ENCODE peak calls at places on chromosome 2, in ten cellular contexts. One of them, this sample, is unnamed.

GRCh38 chr2:9914384-9915065 is 37.0 kb upstream of the GRHL1 start:
- DNase-seq in WTC11: no peak
- DNase-seq in GM12865: peak; percentile 89
- DNase-seq in IMR-90: peak; percentile 91
- DNase-seq in fibroblast of mammary gland: peak; percentile 90
- DNase-seq in upper lobe of right lung: no peak
- DNase-seq in coronary artery: no peak
- DNase-seq in nephron progenitor cell: no peak
- DNase-seq in GM10248: peak; percentile 71
- DNase-seq in brain microvascular endothelial cell: peak; percentile 74
- DNase-seq in this sample: no peak

GRCh38 chr2:159807183-159808037 is 9.4 kb upstream of the CD302 start:
- DNase-seq in GM12865: peak; percentile 47
- DNase-seq in brain microvascular endothelial cell: peak; percentile 51
- DNase-seq in WTC11: peak; percentile 40
- DNase-seq in upper lobe of right lung: no peak
- DNase-seq in IMR-90: peak; percentile 61
- DNase-seq in GM10248: peak; percentile 28
- DNase-seq in fibroblast of mammary gland: peak; percentile 68
- DNase-seq in nephron progenitor cell: peak; percentile 34
- DNase-seq in coronary artery: no peak
- DNase-seq in this sample: no peak

GRCh38 chr2:227185616-227186015 is 21.2 kb downstream of the COL4A3 start:
- DNase-seq in fibroblast of mammary gland: no peak
- DNase-seq in upper lobe of right lung: no peak
- DNase-seq in WTC11: no peak
- DNase-seq in GM10248: no peak
- DNase-seq in IMR-90: no peak
- DNase-seq in coronary artery: no peak
- DNase-seq in nephron progenitor cell: no peak
- DNase-seq in brain microvascular endothelial cell: no peak
- DNase-seq in GM12865: no peak
- DNase-seq in this sample: no peak

GRCh38 chr2:163753721-163754120 is 17.9 kb upstream of the FIGN start:
- DNase-seq in IMR-90: no peak
- DNase-seq in WTC11: no peak
- DNase-seq in GM12865: no peak
- DNase-seq in fibroblast of mammary gland: no peak
- DNase-seq in coronary artery: no peak
- DNase-seq in upper lobe of right lung: no peak
- DNase-seq in nephron progenitor cell: no peak
- DNase-seq in brain microvascular endothelial cell: no peak
- DNase-seq in GM10248: no peak
- DNase-seq in this sample: no peak

GRCh38 chr2:239444626-239445625 is 44.1 kb upstream of the HDAC4 start:
- DNase-seq in GM12865: no peak
- DNase-seq in nephron progenitor cell: no peak
- DNase-seq in WTC11: no peak
- DNase-seq in coronary artery: peak; percentile 62
- DNase-seq in fibroblast of mammary gland: peak; percentile 61
- DNase-seq in GM10248: no peak
- DNase-seq in IMR-90: no peak
- DNase-seq in upper lobe of right lung: peak; percentile 84
- DNase-seq in brain microvascular endothelial cell: no peak
- DNase-seq in this sample: no peak

GRCh38 chr2:105438104-105438929 is 39.5 kb upstream of the FHL2 start:
- DNase-seq in WTC11: no peak
- DNase-seq in nephron progenitor cell: peak; percentile 17
- DNase-seq in fibroblast of mammary gland: no peak
- DNase-seq in brain microvascular endothelial cell: no peak
- DNase-seq in GM10248: no peak
- DNase-seq in coronary artery: no peak
- DNase-seq in upper lobe of right lung: no peak
- DNase-seq in IMR-90: peak; percentile 52
- DNase-seq in GM12865: no peak
- DNase-seq in this sample: no peak

GRCh38 chr2:128473175-128474013 is 154.7 kb upstream of the HS6ST1 start:
- DNase-seq in GM12865: peak; percentile 38
- DNase-seq in GM10248: peak; percentile 65
- DNase-seq in fibroblast of mammary gland: peak; percentile 67
- DNase-seq in WTC11: no peak
- DNase-seq in brain microvascular endothelial cell: peak; percentile 19
- DNase-seq in upper lobe of right lung: peak; percentile 65
- DNase-seq in IMR-90: peak; percentile 62
- DNase-seq in nephron progenitor cell: peak; percentile 30
- DNase-seq in coronary artery: peak; percentile 72
- DNase-seq in this sample: no peak

GRCh38 chr2:27306136-27306535 is 2.1 kb downstream of the UCN start:
- DNase-seq in nephron progenitor cell: no peak
- DNase-seq in GM10248: no peak
- DNase-seq in fibroblast of mammary gland: no peak
- DNase-seq in GM12865: peak; percentile 19
- DNase-seq in coronary artery: no peak
- DNase-seq in WTC11: no peak
- DNase-seq in IMR-90: no peak
- DNase-seq in brain microvascular endothelial cell: no peak
- DNase-seq in upper lobe of right lung: no peak
- DNase-seq in this sample: no peak

GRCh38 chr2:12074126-12074883 is 327.9 kb downstream of the LPIN1 start:
- DNase-seq in coronary artery: no peak
- DNase-seq in GM10248: no peak
- DNase-seq in WTC11: no peak
- DNase-seq in fibroblast of mammary gland: no peak
- DNase-seq in brain microvascular endothelial cell: no peak
- DNase-seq in GM12865: peak; percentile 91
- DNase-seq in upper lobe of right lung: no peak
- DNase-seq in nephron progenitor cell: no peak
- DNase-seq in IMR-90: no peak
- DNase-seq in this sample: no peak

GRCh38 chr2:198042189-198042588 is 237.8 kb downstream of the PLCL1 start:
- DNase-seq in fibroblast of mammary gland: no peak
- DNase-seq in GM10248: no peak
- DNase-seq in WTC11: no peak
- DNase-seq in coronary artery: no peak
- DNase-seq in GM12865: peak; percentile 54
- DNase-seq in upper lobe of right lung: no peak
- DNase-seq in IMR-90: no peak
- DNase-seq in nephron progenitor cell: no peak
- DNase-seq in brain microvascular endothelial cell: no peak
- DNase-seq in this sample: no peak

GRCh38 chr2:30736461-30737325 is 70.6 kb downstream of the CAPN13 start:
- DNase-seq in fibroblast of mammary gland: no peak
- DNase-seq in nephron progenitor cell: no peak
- DNase-seq in coronary artery: no peak
- DNase-seq in upper lobe of right lung: peak; percentile 48
- DNase-seq in brain microvascular endothelial cell: no peak
- DNase-seq in GM10248: no peak
- DNase-seq in GM12865: no peak
- DNase-seq in WTC11: no peak
- DNase-seq in IMR-90: no peak
- DNase-seq in this sample: no peak

GRCh38 chr2:208820289-208820688 is 413.7 kb downstream of the PTH2R start:
- DNase-seq in coronary artery: no peak
- DNase-seq in IMR-90: no peak
- DNase-seq in nephron progenitor cell: no peak
- DNase-seq in brain microvascular endothelial cell: no peak
- DNase-seq in WTC11: no peak
- DNase-seq in upper lobe of right lung: no peak
- DNase-seq in fibroblast of mammary gland: no peak
- DNase-seq in GM12865: peak; percentile 3
- DNase-seq in GM10248: no peak
- DNase-seq in this sample: no peak

GRCh38 chr2:88615822-88616221 is 11.4 kb downstream of the EIF2AK3 start:
- DNase-seq in IMR-90: no peak
- DNase-seq in upper lobe of right lung: no peak
- DNase-seq in WTC11: no peak
- DNase-seq in GM12865: peak; percentile 69
- DNase-seq in nephron progenitor cell: no peak
- DNase-seq in GM10248: peak; percentile 28
- DNase-seq in fibroblast of mammary gland: no peak
- DNase-seq in brain microvascular endothelial cell: no peak
- DNase-seq in coronary artery: no peak
- DNase-seq in this sample: no peak

DNA sequence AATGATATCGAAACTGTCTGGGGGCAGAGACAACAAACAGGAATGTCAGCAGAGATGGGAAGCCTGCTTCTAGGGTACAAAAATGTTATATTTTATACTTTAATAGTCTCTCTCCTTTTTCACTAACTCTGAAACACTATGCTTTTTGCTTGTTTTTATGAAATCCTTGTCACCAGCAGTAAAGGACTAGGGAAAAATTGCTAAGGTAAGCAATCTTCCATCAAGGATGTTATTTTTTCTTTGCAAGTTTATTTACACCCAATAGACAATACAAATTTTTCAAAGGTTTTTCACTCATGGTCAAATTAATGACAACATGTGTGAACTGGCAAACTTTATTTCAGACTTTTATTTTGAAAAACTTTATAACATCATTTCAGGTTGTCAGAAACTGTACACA is 1465.9 kb upstream of the NXPH2 start:
- DNase-seq in fibroblast of mammary gland: no peak
- DNase-seq in GM12865: no peak
- DNase-seq in nephron progenitor cell: no peak
- DNase-seq in GM10248: no peak
- DNase-seq in coronary artery: no peak
- DNase-seq in WTC11: no peak
- DNase-seq in brain microvascular endothelial cell: no peak
- DNase-seq in IMR-90: no peak
- DNase-seq in upper lobe of right lung: no peak
- DNase-seq in this sample: no peak
- TF ChIP-seq CTCF in fibroblast of mammary gland: no peak
- TF ChIP-seq CTCF in GM12865: no peak
- TF ChIP-seq CTCF in nephron progenitor cell: no peak
- TF ChIP-seq CTCF in GM10248: no peak
- TF ChIP-seq CTCF in coronary artery: no peak
- TF ChIP-seq CTCF in WTC11: no peak
- TF ChIP-seq CTCF in brain microvascular endothelial cell: no peak
- TF ChIP-seq CTCF in IMR-90: no peak
- TF ChIP-seq CTCF in upper lobe of right lung: no peak
- TF ChIP-seq CTCF in this sample: no peak

DNA sequence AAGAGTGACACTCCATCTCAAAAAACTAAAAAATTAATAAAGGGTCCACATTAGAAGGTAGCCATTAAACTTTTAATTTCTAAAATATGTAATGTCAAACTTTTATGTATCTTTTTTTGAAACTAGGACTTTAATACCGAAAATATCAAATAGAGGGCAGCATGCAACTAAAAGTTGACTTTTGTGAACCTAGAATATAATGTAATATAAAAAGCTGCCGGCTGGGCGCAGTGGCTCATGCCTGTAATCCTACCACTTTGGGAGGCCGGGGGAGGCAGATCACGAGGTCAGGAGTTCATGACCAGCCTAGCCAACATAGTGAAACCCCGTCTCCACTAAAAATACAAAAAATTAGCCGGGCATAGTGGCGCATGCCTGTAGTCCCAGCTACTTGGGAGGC is 62.8 kb downstream of the INO80D start:
- DNase-seq in upper lobe of right lung: no peak
- DNase-seq in GM10248: no peak
- DNase-seq in IMR-90: no peak
- DNase-seq in brain microvascular endothelial cell: no peak
- DNase-seq in coronary artery: no peak
- DNase-seq in fibroblast of mammary gland: no peak
- DNase-seq in WTC11: no peak
- DNase-seq in GM12865: no peak
- DNase-seq in nephron progenitor cell: no peak
- DNase-seq in this sample: no peak
- TF ChIP-seq CTCF in upper lobe of right lung: no peak
- TF ChIP-seq CTCF in GM10248: no peak
- TF ChIP-seq CTCF in IMR-90: peak; percentile 19
- TF ChIP-seq CTCF in brain microvascular endothelial cell: peak; percentile 14
- TF ChIP-seq CTCF in coronary artery: no peak
- TF ChIP-seq CTCF in fibroblast of mammary gland: no peak
- TF ChIP-seq CTCF in WTC11: no peak
- TF ChIP-seq CTCF in GM12865: no peak
- TF ChIP-seq CTCF in nephron progenitor cell: no peak
- TF ChIP-seq CTCF in this sample: no peak

DNA sequence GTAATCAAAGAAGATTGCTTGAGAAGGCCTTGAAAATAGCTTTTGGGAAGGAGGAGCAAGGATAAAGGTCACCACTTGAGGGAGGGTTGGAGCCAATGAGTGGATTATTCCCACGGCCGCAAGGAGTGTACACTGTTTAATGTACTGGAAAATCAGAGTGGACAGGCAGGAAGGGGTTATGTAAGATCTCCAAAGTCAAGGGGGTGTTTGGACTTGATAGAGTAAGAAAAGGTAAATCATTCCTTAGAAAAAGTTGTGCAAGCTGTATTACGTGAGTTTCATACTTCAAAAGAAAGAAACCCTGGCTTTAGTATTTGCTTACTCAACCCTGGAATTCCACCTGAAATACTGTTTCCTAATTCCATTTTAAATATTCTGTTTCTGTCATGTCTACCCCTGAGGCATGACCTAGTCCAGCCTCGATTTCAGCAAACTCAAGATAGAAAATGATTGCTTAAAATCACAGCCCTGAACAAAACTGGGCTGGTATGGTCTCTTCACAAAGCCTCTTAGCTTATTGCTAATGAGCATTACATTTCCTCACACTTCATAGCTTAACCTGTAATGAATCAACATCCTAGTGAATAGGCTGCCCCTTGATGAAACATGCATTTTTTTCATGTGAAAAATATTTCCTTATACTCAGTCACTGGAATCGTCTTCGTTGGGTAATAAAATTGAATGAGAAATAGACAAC is 1.1 kb downstream of the MREG start:
- DNase-seq in brain microvascular endothelial cell: no peak
- DNase-seq in WTC11: no peak
- DNase-seq in GM10248: no peak
- DNase-seq in upper lobe of right lung: no peak
- DNase-seq in coronary artery: no peak
- DNase-seq in GM12865: no peak
- DNase-seq in nephron progenitor cell: no peak
- DNase-seq in fibroblast of mammary gland: peak; percentile 27
- DNase-seq in IMR-90: no peak
- DNase-seq in this sample: no peak
- TF ChIP-seq CTCF in brain microvascular endothelial cell: peak; percentile 24
- TF ChIP-seq CTCF in WTC11: no peak
- TF ChIP-seq CTCF in GM10248: no peak
- TF ChIP-seq CTCF in upper lobe of right lung: no peak
- TF ChIP-seq CTCF in coronary artery: no peak
- TF ChIP-seq CTCF in GM12865: no peak
- TF ChIP-seq CTCF in nephron progenitor cell: no peak
- TF ChIP-seq CTCF in fibroblast of mammary gland: peak; percentile 1
- TF ChIP-seq CTCF in IMR-90: no peak
- TF ChIP-seq CTCF in this sample: no peak

DNA sequence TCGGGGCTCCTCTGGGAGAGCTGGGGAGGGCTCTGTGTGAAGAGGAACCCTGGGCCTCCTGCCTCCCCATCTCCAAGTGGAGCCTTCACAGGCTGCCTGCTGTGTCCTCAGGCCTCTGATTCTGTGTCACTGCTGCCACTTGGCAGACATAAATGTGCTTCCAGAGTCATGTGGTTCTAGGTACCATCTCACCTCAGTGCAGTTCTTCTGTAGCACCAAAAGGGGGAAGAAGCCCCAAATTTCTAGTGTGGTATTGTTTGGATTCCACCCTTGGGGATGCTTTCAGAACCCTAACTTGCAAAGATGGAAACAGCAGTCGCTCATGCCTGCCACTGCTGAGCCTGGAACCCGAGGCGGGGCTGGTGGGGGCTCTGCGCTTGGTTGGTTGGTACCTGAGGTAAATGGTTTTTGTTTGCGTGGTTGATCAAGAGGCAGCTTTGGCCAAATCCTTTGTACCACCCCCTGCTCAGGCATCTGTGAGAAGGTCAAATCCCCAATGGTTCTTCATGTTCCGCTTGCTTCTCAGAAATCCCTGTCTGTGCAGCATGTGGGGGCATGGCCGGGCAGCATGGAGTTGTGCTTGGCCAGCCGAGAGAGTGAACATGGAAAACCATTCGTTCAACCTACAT is 27.5 kb downstream of the COA5 start:
- DNase-seq in coronary artery: peak; percentile 60
- DNase-seq in WTC11: no peak
- DNase-seq in GM12865: no peak
- DNase-seq in IMR-90: no peak
- DNase-seq in GM10248: no peak
- DNase-seq in brain microvascular endothelial cell: no peak
- DNase-seq in upper lobe of right lung: no peak
- DNase-seq in fibroblast of mammary gland: no peak
- DNase-seq in nephron progenitor cell: no peak
- DNase-seq in this sample: no peak
- TF ChIP-seq CTCF in coronary artery: no peak
- TF ChIP-seq CTCF in WTC11: no peak
- TF ChIP-seq CTCF in GM12865: no peak
- TF ChIP-seq CTCF in IMR-90: no peak
- TF ChIP-seq CTCF in GM10248: no peak
- TF ChIP-seq CTCF in brain microvascular endothelial cell: no peak
- TF ChIP-seq CTCF in upper lobe of right lung: no peak
- TF ChIP-seq CTCF in fibroblast of mammary gland: no peak
- TF ChIP-seq CTCF in nephron progenitor cell: no peak
- TF ChIP-seq CTCF in this sample: no peak

This sample was measured in activated B cell treated with CpG ODN at 0.5 μM for 24 hours.